ENCODE peak calls at places on chromosomes 12 and 14, in ten cellular contexts. P is AG04450, W is aorta, J is osteoblast, U is colonic mucosa, I is fibroblast of lung, K is lower lobe of right lung, A is A549, Z is left lung, B is psoas muscle. X is an unnamed sample. For H3K9me3, the result is how much of the 10 kb centered on the place peaks cover.

GRCh38 chr12:56931474-56931978 is 2.7 kb downstream of the SDR9C7 start:
- DNase-seq in P (peak), W (no peak), J (no peak), U (peak), I (peak), K (no peak), A (peak), Z (no peak), B (no peak), X (no peak)

GRCh38 chr12:94553130-94553519 is 93.5 kb upstream of the CEP83 start:
- DNase-seq in P (no peak), W (no peak), J (peak), U (no peak), I (peak), K (no peak), A (peak), Z (no peak), B (no peak), X (no peak)

GRCh38 chr12:29073631-29074239 is 75.3 kb upstream of the FAR2 start:
- DNase-seq in P (peak), W (no peak), J (no peak), U (peak), I (peak), K (no peak), A (peak), Z (no peak), B (no peak), X (no peak)

GRCh38 chr14:41873379-41874034 is 266.8 kb downstream of the LRFN5 start:
- DNase-seq in P (peak), W (no peak), J (no peak), U (no peak), I (peak), K (no peak), A (no peak), Z (no peak), B (no peak), X (no peak)

GRCh38 chr14:104856869-104857860 is 7.9 kb upstream of the CEP170B start:
- DNase-seq in P (no peak), W (no peak), J (peak), U (no peak), I (no peak), K (no peak), A (no peak), Z (no peak), B (no peak), X (no peak)

GRCh38 chr14:98278805-98279204 is 993.2 kb downstream of the BCL11B start:
- DNase-seq in P (no peak), W (no peak), J (no peak), U (no peak), I (peak), K (no peak), A (no peak), Z (no peak), B (no peak), X (no peak)

GRCh38 chr14:75229923-75230792 is 48.5 kb upstream of the FOS start:
- DNase-seq in P (no peak), W (no peak), J (no peak), U (peak), I (peak), K (peak), A (peak), Z (no peak), B (no peak), X (no peak)

GRCh38 chr12:78671295-78671694 is 193.3 kb upstream of the SYT1 start:
- DNase-seq in P (peak), W (no peak), J (no peak), U (no peak), I (peak), K (no peak), A (peak), Z (no peak), B (no peak), X (no peak)

GRCh38 chr14:61598980-61599379 is 96.3 kb upstream of the HIF1A start:
- DNase-seq in P (no peak), W (no peak), J (no peak), U (no peak), I (no peak), K (no peak), A (no peak), Z (no peak), B (no peak), X (no peak)

GRCh38 chr12:38516418-38516817 is 199.8 kb downstream of the ALG10B start:
- DNase-seq in P (no peak), W (no peak), J (no peak), U (no peak), I (no peak), K (no peak), A (no peak), Z (no peak), B (no peak), X (no peak)

GRCh38 chr12:26226629-26227375 is 31.4 kb downstream of the SSPN start:
- DNase-seq in P (no peak), W (peak), J (peak), U (no peak), I (peak), K (no peak), A (no peak), Z (peak), B (peak), X (no peak)

GRCh38 chr12:10086387-10086786 is 12.4 kb downstream of the CLEC1A start:
- DNase-seq in P (no peak), W (no peak), J (no peak), U (no peak), I (no peak), K (no peak), A (no peak), Z (no peak), B (no peak), X (no peak)

GRCh38 chr12:119540476-119540875 is 53.1 kb upstream of the TMEM233 start:
- DNase-seq in P (no peak), W (no peak), J (no peak), U (no peak), I (no peak), K (no peak), A (no peak), Z (no peak), B (no peak), X (no peak)

GRCh38 chr14:57833304-57833703 is 32.6 kb downstream of the SLC35F4 start:
- DNase-seq in P (peak), W (no peak), J (peak), U (no peak), I (peak), K (no peak), A (peak), Z (no peak), B (peak), X (no peak)

GRCh38 chr12:57821474-57822214 is 3.1 kb upstream of the AVIL start:
- DNase-seq in P (no peak), W (no peak), J (no peak), U (no peak), I (no peak), K (no peak), A (no peak), Z (no peak), B (no peak), X (no peak)

GRCh38 chr14:92647499-92648279 is 100.7 kb downstream of the LGMN start:
- DNase-seq in P (no peak), W (no peak), J (peak), U (no peak), I (peak), K (no peak), A (no peak), Z (no peak), B (no peak), X (no peak)

GRCh38 chr12:93273834-93274705 is 103.7 kb upstream of the NUDT4 start:
- DNase-seq in P (no peak), W (no peak), J (no peak), U (no peak), I (no peak), K (no peak), A (no peak), Z (no peak), B (no peak), X (no peak)

GRCh38 chr12:127773520-127773919 is 493.4 kb upstream of the TMEM132C start:
- DNase-seq in P (no peak), W (no peak), J (no peak), U (no peak), I (no peak), K (no peak), A (peak), Z (no peak), B (no peak), X (no peak)
- H3K9me3 ChIP-seq in P (under half), W (under half), J (under half), U (under half), I (under half), K (under half), A (under half), Z (under half), B (under half), X (under half)

DNA sequence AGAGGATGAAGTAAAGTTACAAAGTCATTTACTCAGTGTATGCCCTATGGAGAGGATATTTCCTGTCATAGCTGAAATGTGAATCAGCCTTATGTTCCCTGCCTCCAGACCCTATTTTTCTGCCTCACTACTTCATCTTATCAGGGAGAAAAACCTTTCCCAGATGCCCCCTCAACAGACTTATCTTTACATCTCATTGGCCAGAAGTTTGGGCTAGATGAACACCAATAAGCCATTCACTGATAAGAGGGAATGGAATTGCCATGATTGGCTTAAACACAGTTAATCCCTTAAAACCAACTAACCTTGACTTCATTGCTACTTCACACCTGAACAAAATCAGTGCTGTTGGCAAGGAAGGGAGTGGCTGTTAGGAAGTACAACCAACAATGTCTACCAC is 40.1 kb downstream of the CREBL2 start:
- DNase-seq in P (no peak), W (no peak), J (peak), U (no peak), I (no peak), K (no peak), A (no peak), Z (no peak), B (no peak), X (no peak)
- H3K9me3 ChIP-seq in P (under half), W (under half), J (under half), U (under half), I (under half), K (under half), A (under half), Z (under half), B (under half), X (under half)

GRCh38 chr14:20215196-20215595 is 8.3 kb upstream of the OR11H6 start:
- DNase-seq in P (no peak), W (no peak), J (no peak), U (no peak), I (no peak), K (no peak), A (no peak), Z (no peak), B (no peak), X (no peak)
- H3K9me3 ChIP-seq in P (under half), W (under half), J (under half), U (under half), I (under half), K (under half), A (under half), Z (under half), B (under half), X (under half)

GRCh38 chr14:24595046-24595808 is 14.3 kb downstream of the GZMH start:
- DNase-seq in P (no peak), W (no peak), J (no peak), U (no peak), I (no peak), K (no peak), A (peak), Z (no peak), B (no peak), X (no peak)

GRCh38 chr14:24597403-24597802 is 12.1 kb downstream of the GZMH start:
- DNase-seq in P (no peak), W (no peak), J (no peak), U (no peak), I (no peak), K (no peak), A (no peak), Z (no peak), B (no peak), X (no peak)
- H3K9me3 ChIP-seq in P (under half), W (under half), J (under half), U (under half), I (under half), K (under half), A (under half), Z (under half), B (under half), X (under half)

DNA sequence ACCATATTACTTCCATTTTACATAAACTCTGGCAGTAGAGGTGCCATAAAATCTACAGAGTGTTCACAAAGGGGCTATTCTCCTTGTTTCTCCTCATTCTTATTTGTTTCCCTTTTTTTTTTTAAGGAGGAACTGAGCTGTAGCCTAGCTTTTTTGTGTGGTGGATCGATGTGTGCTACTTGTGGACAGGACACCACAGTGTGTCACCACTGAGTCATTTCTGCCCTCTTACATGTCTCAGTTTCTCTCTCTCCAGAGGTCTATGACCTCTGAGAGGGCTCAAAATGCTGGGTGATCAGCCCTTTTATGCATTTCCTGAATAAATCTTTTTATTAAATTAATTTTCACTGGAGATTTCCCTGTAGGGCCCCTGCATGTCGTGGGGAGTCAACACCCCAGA is 370.2 kb downstream of the ADGRD1 start:
- DNase-seq in P (no peak), W (no peak), J (no peak), U (no peak), I (no peak), K (no peak), A (no peak), Z (no peak), B (no peak), X (no peak)
- H3K9me3 ChIP-seq in P (under half), W (under half), J (under half), U (under half), I (under half), K (under half), A (under half), Z (under half), B (under half), X (under half)

DNA sequence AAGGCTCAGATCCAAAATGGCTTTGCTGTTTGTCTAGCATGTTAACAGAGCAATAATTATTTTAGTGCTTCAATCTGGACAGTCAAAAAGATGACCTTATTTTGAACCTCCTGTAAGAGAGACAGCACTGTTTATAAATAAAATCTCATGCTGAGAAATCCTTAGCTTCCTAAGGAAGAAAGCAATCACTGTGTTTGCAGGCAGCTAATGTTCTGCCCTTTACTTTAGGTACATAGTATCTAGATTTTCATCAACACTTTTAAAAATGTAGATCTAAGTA is 105.3 kb downstream of the PRKD1 start:
- DNase-seq in P (no peak), W (no peak), J (no peak), U (no peak), I (no peak), K (no peak), A (peak), Z (no peak), B (no peak), X (no peak)
- H3K9me3 ChIP-seq in P (under half), W (under half), J (under half), U (under half), I (under half), K (under half), A (under half), Z (under half), B (under half), X (under half)

GRCh38 chr12:114015851-114016250 is 49.7 kb upstream of the RBM19 start:
- DNase-seq in P (no peak), W (no peak), J (no peak), U (no peak), I (no peak), K (no peak), A (no peak), Z (no peak), B (no peak), X (no peak)
- H3K9me3 ChIP-seq in P (under half), W (under half), J (under half), U (under half), I (under half), K (under half), A (under half), Z (under half), B (under half), X (under half)

X was measured in T-helper 17 cell.